ENCODE peak calls at places on chromosome 14, in six cellular contexts. G, V, Z, J, M and B are unnamed samples.

GRCh38 chr14:38808734-38809455 is 294.1 kb downstream of the SEC23A start:
- DNase-seq in M (peak), V (no peak), G (no peak), J (no peak), Z (no peak), B (peak)

GRCh38 chr14:100534528-100535286 is 52.5 kb downstream of the BEGAIN start:
- DNase-seq in V (no peak), M (peak), J (peak), G (no peak), Z (peak), B (no peak)

GRCh38 chr14:31926123-31926522 is 151.0 kb upstream of the ARHGAP5 start:
- DNase-seq in G (peak), Z (peak), V (no peak), J (no peak), M (no peak), B (peak)

GRCh38 chr14:65226824-65227604 is 124.7 kb upstream of the MAX start:
- DNase-seq in J (no peak), G (no peak), Z (no peak), M (peak), V (no peak), B (peak)

GRCh38 chr14:51302319-51303030 is 62.4 kb downstream of the TMX1 start:
- DNase-seq in Z (no peak), M (no peak), G (no peak), J (no peak), V (no peak), B (no peak)

GRCh38 chr14:103206023-103206481 is 82.8 kb downstream of the TNFAIP2 start:
- DNase-seq in J (peak), G (no peak), V (no peak), Z (no peak), M (no peak), B (no peak)

GRCh38 chr14:76901171-76902055 is 75.2 kb downstream of the LRRC74A start:
- DNase-seq in G (peak), M (no peak), J (no peak), Z (no peak), V (no peak), B (peak)

GRCh38 chr14:99077844-99078236 is 194.2 kb downstream of the BCL11B start:
- DNase-seq in J (no peak), M (no peak), Z (no peak), G (no peak), V (no peak), B (no peak)

GRCh38 chr14:23154876-23155587 is 28.4 kb downstream of the SLC7A8 start:
- DNase-seq in M (peak), G (no peak), J (peak), Z (peak), V (peak), B (peak)

GRCh38 chr14:77026930-77027537 is 1.5 kb downstream of the IRF2BPL start:
- DNase-seq in V (peak), M (no peak), J (no peak), G (no peak), Z (peak), B (peak)

GRCh38 chr14:69090187-69090789 is 62.6 kb downstream of the DCAF5 start:
- DNase-seq in Z (peak), M (peak), G (no peak), V (no peak), J (no peak), B (peak)